ENCODE peak calls at places on chromosomes 16 and 17, in seven cellular contexts. Y, B, A, X, O, G and E are unnamed samples.

GRCh38 chr16:64437706-64438329 is 684.0 kb downstream of the CDH11 start:
- DNase-seq in Y (no peak), B (no peak), A (no peak), X (no peak), O (no peak), G (no peak), E (no peak)

GRCh38 chr17:27502526-27503324 is 46.5 kb downstream of the KSR1 start:
- DNase-seq in Y (no peak), B (peak; percentile 82), A (peak; percentile 73), X (no peak), O (no peak), G (no peak), E (no peak)

GRCh38 chr16:74477226-74477625 is 55.9 kb upstream of the CLEC18B start:
- DNase-seq in Y (no peak), B (no peak), A (no peak), X (no peak), O (no peak), G (no peak), E (no peak)

GRCh38 chr16:54651440-54651839 is 279.2 kb upstream of the IRX5 start:
- DNase-seq in Y (no peak), B (no peak), A (no peak), X (no peak), O (no peak), G (no peak), E (no peak)

GRCh38 chr16:72426416-72426815 is 254.5 kb upstream of the PMFBP1 start:
- DNase-seq in Y (no peak), B (no peak), A (no peak), X (no peak), O (no peak), G (no peak), E (no peak)

GRCh38 chr17:57957886-57958285 is 2.7 kb upstream of the CUEDC1 start:
- DNase-seq in Y (no peak), B (no peak), A (no peak), X (no peak), O (no peak), G (no peak), E (no peak)

GRCh38 chr16:3113765-3114479 is 1.5 kb downstream of the ZNF205 start:
- DNase-seq in Y (no peak), B (no peak), A (no peak), X (no peak), O (no peak), G (no peak), E (no peak)

GRCh38 chr17:3678821-3679175 is 10.2 kb downstream of the EMC6 start:
- DNase-seq in Y (no peak), B (no peak), A (no peak), X (no peak), O (no peak), G (no peak), E (no peak)

GRCh38 chr17:56707312-56708219 is 114.1 kb downstream of the NOG start:
- DNase-seq in Y (no peak), B (peak; percentile 16), A (no peak), X (no peak), O (no peak), G (no peak), E (no peak)

GRCh38 chr16:28609631-28610594 is at the start of gene SULT1A1:
- DNase-seq in Y (peak; percentile 77), B (peak; percentile 60), A (peak; percentile 50), X (no peak), O (no peak), G (no peak), E (no peak)

GRCh38 chr16:82945420-82946096 is 318.8 kb downstream of the CDH13 start:
- DNase-seq in Y (no peak), B (peak; percentile 27), A (no peak), X (no peak), O (no peak), G (no peak), E (no peak)

GRCh38 chr17:41624208-41625101 is at the start of gene KRT17:
- DNase-seq in Y (no peak), B (no peak), A (peak; percentile 34), X (no peak), O (no peak), G (no peak), E (no peak)

GRCh38 chr16:68311316-68311620 is 449 bp downstream of the PRMT7 start:
- DNase-seq in Y (no peak), B (no peak), A (no peak), X (no peak), O (no peak), G (peak; percentile 72), E (peak; percentile 54)

GRCh38 chr16:71669926-71670536 is 44.0 kb downstream of the MARVELD3 start:
- DNase-seq in Y (no peak), B (no peak), A (no peak), X (no peak), O (no peak), G (no peak), E (no peak)

GRCh38 chr16:1073566-1074378 is 1.2 kb downstream of the SSTR5 start:
- DNase-seq in Y (no peak), B (no peak), A (no peak), X (no peak), O (no peak), G (no peak), E (no peak)

GRCh38 chr16:11308493-11309283 is 27.6 kb upstream of the PRM1 start:
- DNase-seq in Y (no peak), B (no peak), A (no peak), X (no peak), O (no peak), G (peak; percentile 91), E (no peak)

GRCh38 chr17:83191388-83192160 is 112.2 kb downstream of the METRNL start:
- DNase-seq in Y (no peak), B (no peak), A (peak; percentile 37), X (no peak), O (no peak), G (no peak), E (no peak)

GRCh38 chr16:48133455-48134226 is 22.2 kb downstream of the ABCC12 start:
- DNase-seq in Y (no peak), B (no peak), A (no peak), X (no peak), O (no peak), G (no peak), E (no peak)

GRCh38 chr16:59192551-59193199 is 458.6 kb upstream of the GOT2 start:
- DNase-seq in Y (no peak), B (peak; percentile 4), A (no peak), X (peak; percentile 8), O (no peak), G (peak; percentile 36), E (peak; percentile 44)

GRCh38 chr16:52436646-52437645 is 110.0 kb downstream of the TOX3 start:
- DNase-seq in Y (no peak), B (no peak), A (no peak), X (no peak), O (no peak), G (no peak), E (no peak)

GRCh38 chr17:56112086-56112485 is 41.2 kb upstream of the ANKFN1 start:
- DNase-seq in Y (no peak), B (peak; percentile 1), A (no peak), X (no peak), O (no peak), G (no peak), E (no peak)

GRCh38 chr17:33291248-33292183 is 1.6 kb downstream of the ASIC2 start:
- DNase-seq in Y (peak; percentile 39), B (peak; percentile 10), A (peak; percentile 42), X (no peak), O (no peak), G (no peak), E (no peak)

GRCh38 chr17:35256629-35257028 is 13.8 kb downstream of the SLFN5 start:
- DNase-seq in Y (no peak), B (no peak), A (no peak), X (no peak), O (no peak), G (no peak), E (no peak)

GRCh38 chr16:4501071-4501478 is 24.9 kb downstream of the HMOX2 start:
- DNase-seq in Y (no peak), B (peak; percentile 57), A (no peak), X (no peak), O (no peak), G (no peak), E (no peak)

GRCh38 chr16:86669937-86670772 is 91.8 kb downstream of the FOXL1 start:
- DNase-seq in Y (peak; percentile 75), B (no peak), A (no peak), X (no peak), O (no peak), G (no peak), E (no peak)

GRCh38 chr16:65469116-65469515 is 347.3 kb upstream of the CDH11 start:
- DNase-seq in Y (no peak), B (no peak), A (no peak), X (no peak), O (no peak), G (no peak), E (no peak)

GRCh38 chr17:32878211-32878610 is 1.3 kb upstream of the MYO1D start:
- DNase-seq in Y (peak; percentile 43), B (peak; percentile 25), A (no peak), X (no peak), O (no peak), G (no peak), E (no peak)

GRCh38 chr16:53743149-53743566 is 39.2 kb downstream of the FTO start:
- DNase-seq in Y (no peak), B (peak; percentile 58), A (no peak), X (no peak), O (no peak), G (peak; percentile 28), E (peak; percentile 75)

GRCh38 chr16:1990336-1991134 is 765 bp downstream of the SYNGR3 start:
- DNase-seq in Y (no peak), B (no peak), A (peak; percentile 47), X (no peak), O (no peak), G (peak; percentile 54), E (no peak)